ENCODE peak calls at places on chromosomes 16 and 17, in ten cellular contexts. L, B, G, D, T, K, H, Q, P and M are unnamed samples.

GRCh38 chr17:60305141-60305540 is 86.8 kb downstream of the USP32 start:
- DNase-seq in D (peak; percentile 16), K (no peak), T (no peak), Q (no peak), H (no peak), G (no peak), B (no peak), P (no peak), L (no peak), M (no peak)

GRCh38 chr17:63475491-63476412 is 1.1 kb upstream of the ACE start:
- DNase-seq in T (no peak), H (no peak), G (no peak), P (no peak), B (no peak), Q (no peak), K (no peak), L (no peak), D (no peak), M (no peak)

GRCh38 chr17:69179227-69179952 is 37.7 kb upstream of the ABCA6 start:
- DNase-seq in D (peak; percentile 75), G (no peak), B (no peak), H (no peak), L (no peak), K (peak; percentile 7), T (no peak), P (no peak), Q (peak; percentile 16), M (no peak)

GRCh38 chr17:16459850-16460550 is 32.0 kb downstream of the LRRC75A start:
- DNase-seq in P (no peak), H (no peak), D (no peak), K (no peak), G (no peak), B (no peak), Q (no peak), L (no peak), T (no peak), M (no peak)

GRCh38 chr17:73576556-73576955 is 67.7 kb downstream of the SDK2 start:
- DNase-seq in L (no peak), P (no peak), T (no peak), G (no peak), Q (no peak), D (no peak), K (no peak), B (no peak), H (no peak), M (no peak)

GRCh38 chr17:69523252-69523861 is 108.9 kb downstream of the MAP2K6 start:
- DNase-seq in Q (no peak), L (no peak), K (peak; percentile 53), H (no peak), P (no peak), B (peak; percentile 10), G (no peak), T (peak; percentile 39), D (peak; percentile 70), M (no peak)

GRCh38 chr17:44733753-44734152 is 25.0 kb upstream of the ADAM11 start:
- DNase-seq in B (no peak), P (no peak), D (peak; percentile 9), H (no peak), G (no peak), T (peak; percentile 59), L (no peak), K (no peak), Q (no peak), M (no peak)

GRCh38 chr16:760065-760464 is 469 bp upstream of the MSLN start:
- DNase-seq in D (no peak), K (no peak), T (no peak), L (no peak), B (no peak), H (no peak), G (no peak), P (no peak), Q (no peak), M (no peak)

GRCh38 chr17:44518032-44518431 is 14.8 kb upstream of the GPATCH8 start:
- DNase-seq in Q (no peak), G (no peak), H (no peak), B (no peak), K (no peak), P (no peak), D (peak; percentile 47), T (no peak), L (no peak), M (no peak)

GRCh38 chr16:59259074-59259963 is 525.2 kb upstream of the GOT2 start:
- DNase-seq in T (no peak), G (no peak), D (no peak), L (no peak), P (no peak), K (no peak), H (no peak), Q (no peak), B (no peak), M (no peak)

GRCh38 chr16:81873843-81874752 is 95.0 kb downstream of the PLCG2 start:
- DNase-seq in Q (no peak), D (peak; percentile 50), B (no peak), L (peak; percentile 18), G (no peak), P (no peak), K (peak; percentile 49), T (peak; percentile 61), H (peak; percentile 52), M (no peak)

GRCh38 chr16:49465661-49466528 is 92.3 kb downstream of the C16orf78 start:
- DNase-seq in D (no peak), K (no peak), P (no peak), B (no peak), L (peak; percentile 6), H (no peak), T (no peak), Q (no peak), G (no peak), M (peak; percentile 54)

GRCh38 chr16:21599994-21600773 is 807 bp downstream of the METTL9 start:
- DNase-seq in P (no peak), G (no peak), L (peak; percentile 33), D (peak; percentile 48), H (no peak), K (no peak), T (peak; percentile 54), B (no peak), Q (no peak), M (no peak)

GRCh38 chr17:18041776-18042175 is 2.6 kb downstream of the GID4 start:
- DNase-seq in L (no peak), B (no peak), D (peak; percentile 37), G (no peak), H (no peak), P (no peak), T (no peak), K (no peak), Q (peak; percentile 78), M (no peak)

GRCh38 chr16:546909-547770 is 13.1 kb upstream of the PRR35 start:
- DNase-seq in G (no peak), L (peak; percentile 30), K (peak; percentile 55), P (peak; percentile 93), H (no peak), D (peak; percentile 42), B (no peak), Q (no peak), T (peak; percentile 66), M (no peak)

GRCh38 chr17:73325527-73325842 is 13.7 kb upstream of the CDC42EP4 start:
- DNase-seq in L (no peak), P (no peak), G (no peak), K (peak; percentile 62), Q (peak; percentile 84), H (no peak), T (no peak), B (no peak), D (peak; percentile 95), M (peak; percentile 82)